ENCODE peak calls at places on chromosomes 6 and 20, in seven cellular contexts. A is lower leg skin; W is PC-9; N is osteoblast; B is HT-29; H is ELR; F is stimulated activated CD8-positive, alpha-beta memory T cell treated with anti-CD3 and anti-CD28 coated beads, Interleukin-7, amount 100 ng/mL, for 1 hour. T is an unnamed sample.

GRCh38 chr6:7121704-7122241 is 14.0 kb downstream of the RREB1 start:
- DNase-seq in N (no peak), W (no peak), H (no peak), B (no peak), A (no peak), F (no peak), T (no peak)

GRCh38 chr6:134245041-134245440 is 72.9 kb downstream of the SGK1 start:
- DNase-seq in B (no peak), A (no peak), F (no peak), N (peak; percentile 48), W (no peak), H (no peak), T (no peak)

GRCh38 chr6:78259935-78260334 is 607.1 kb downstream of the MEI4 start:
- DNase-seq in W (no peak), H (no peak), F (no peak), B (no peak), A (no peak), N (no peak), T (no peak)

GRCh38 chr6:54282186-54282585 is 26.1 kb upstream of the TINAG start:
- DNase-seq in W (no peak), H (peak; percentile 96), N (peak; percentile 79), A (no peak), F (no peak), B (no peak), T (no peak)

GRCh38 chr6:125953502-125953875 is 3.1 kb upstream of the HINT3 start:
- DNase-seq in F (no peak), N (no peak), A (no peak), B (peak; percentile 74), H (no peak), W (no peak), T (no peak)

GRCh38 chr6:148738939-148739821 is 7.7 kb upstream of the UST start:
- DNase-seq in A (no peak), N (no peak), F (no peak), H (no peak), W (no peak), B (no peak), T (no peak)

GRCh38 chr6:144718431-144718830 is 433.3 kb downstream of the UTRN start:
- DNase-seq in A (no peak), H (peak; percentile 86), W (no peak), B (no peak), F (no peak), N (no peak), T (no peak)

GRCh38 chr6:41373367-41373918 is 38.0 kb downstream of the NCR2 start:
- DNase-seq in F (no peak), W (no peak), H (no peak), N (no peak), A (no peak), B (no peak), T (no peak)

GRCh38 chr20:19233025-19233794 is 20.8 kb downstream of the SLC24A3 start:
- DNase-seq in A (no peak), N (no peak), B (no peak), F (no peak), W (no peak), H (no peak), T (no peak)